ENCODE peak calls at places on chromosomes 13 and 19, in seven cellular contexts. Y, N, L, D, X, U and A are unnamed samples.
A peak's percentile ranks its signal among the peaks of the same experiment; 100 is the strongest.

GRCh38 chr13:43529796-43530195 is 257.0 kb downstream of the ENOX1 start:
- DNase-seq in Y (no peak), N (no peak), L (no peak), D (no peak), X (no peak), U (no peak), A (no peak)

GRCh38 chr13:22275393-22275792 is 604.5 kb downstream of the FGF9 start:
- DNase-seq in Y (no peak), N (no peak), L (no peak), D (no peak), X (no peak), U (no peak), A (no peak)

GRCh38 chr19:35206379-35206778 is 22.2 kb downstream of the FAM187B start:
- DNase-seq in Y (no peak), N (no peak), L (no peak), D (peak; percentile 39), X (no peak), U (no peak), A (no peak)

GRCh38 chr19:47740866-47741519 is 4.4 kb upstream of the NOP53 start:
- DNase-seq in Y (no peak), N (no peak), L (no peak), D (no peak), X (no peak), U (no peak), A (no peak)

GRCh38 chr13:61252213-61252612 is 163.4 kb downstream of the PCDH20 start:
- DNase-seq in Y (no peak), N (no peak), L (no peak), D (no peak), X (no peak), U (no peak), A (no peak)

GRCh38 chr13:39957868-39958676 is 302.6 kb downstream of the COG6 start:
- DNase-seq in Y (no peak), N (no peak), L (no peak), D (no peak), X (no peak), U (no peak), A (no peak)

GRCh38 chr19:42108527-42109389 is 23.5 kb downstream of the POU2F2 start:
- DNase-seq in Y (peak; percentile 69), N (peak; percentile 80), L (peak; percentile 83), D (peak; percentile 76), X (peak; percentile 88), U (peak; percentile 67), A (peak; percentile 65)

GRCh38 chr19:3117746-3118145 is 18.1 kb upstream of the GNA15 start:
- DNase-seq in Y (no peak), N (no peak), L (peak; percentile 49), D (no peak), X (no peak), U (no peak), A (no peak)

GRCh38 chr13:20348645-20349408 is 116.7 kb upstream of the GJB6 start:
- DNase-seq in Y (no peak), N (no peak), L (no peak), D (no peak), X (no peak), U (no peak), A (no peak)

GRCh38 chr13:91546865-91547264 is 148.4 kb downstream of the GPC5 start:
- DNase-seq in Y (no peak), N (no peak), L (no peak), D (no peak), X (no peak), U (no peak), A (no peak)

GRCh38 chr19:50461066-50461875 is 15.0 kb upstream of the EMC10 start:
- DNase-seq in Y (peak; percentile 23), N (peak; percentile 5), L (peak; percentile 77), D (peak; percentile 24), X (peak; percentile 52), U (peak; percentile 36), A (peak; percentile 59)

GRCh38 chr19:18219911-18220631 is 6.2 kb downstream of the PDE4C start:
- DNase-seq in Y (no peak), N (no peak), L (no peak), D (no peak), X (no peak), U (no peak), A (no peak)

GRCh38 chr19:18478545-18479311 is 40.8 kb upstream of the ISYNA1 start:
- DNase-seq in Y (peak; percentile 67), N (peak; percentile 76), L (peak; percentile 86), D (no peak), X (peak; percentile 70), U (peak; percentile 82), A (peak; percentile 77)